ENCODE peak calls at places on chromosomes 6 and 20, in eight cellular contexts. E is breast epithelium, Y is transverse colon, P is right lobe of liver, W is esophagus muscularis mucosa, I is ovary, R is H54, S is lower leg skin. T is an unnamed sample.
A peak's percentile ranks its signal among the peaks of the same experiment; 100 is the strongest.

GRCh38 chr6:145028144-145028818 is 707.0 kb downstream of the EPM2A start:
- DNase-seq in E (no peak), Y (no peak), P (no peak), W (no peak), I (no peak), R (no peak), S (no peak), T (no peak)

GRCh38 chr6:136963259-136963658 is 41.2 kb downstream of the SLC35D3 start:
- DNase-seq in E (no peak), Y (no peak), P (no peak), W (no peak), I (no peak), R (no peak), S (no peak), T (no peak)

GRCh38 chr6:79810153-79810806 is 137.1 kb downstream of the ELOVL4 start:
- DNase-seq in E (no peak), Y (no peak), P (no peak), W (no peak), I (no peak), R (no peak), S (no peak), T (no peak)

GRCh38 chr20:34891166-34892062 is 15.0 kb downstream of the ACSS2 start:
- DNase-seq in E (no peak), Y (no peak), P (no peak), W (no peak), I (no peak), R (no peak), S (no peak), T (no peak)

GRCh38 chr6:49662877-49663231 is 26.2 kb upstream of the RHAG start:
- DNase-seq in E (no peak), Y (no peak), P (no peak), W (no peak), I (no peak), R (no peak), S (no peak), T (no peak)

GRCh38 chr6:161439093-161439492 is 165.2 kb upstream of the AGPAT4 start:
- DNase-seq in E (peak; percentile 72), Y (no peak), P (peak; percentile 27), W (no peak), I (peak; percentile 57), R (peak; percentile 63), S (peak; percentile 87), T (peak; percentile 72)

GRCh38 chr6:151041686-151042085 is 176.2 kb downstream of the MTHFD1L start:
- DNase-seq in E (no peak), Y (no peak), P (no peak), W (no peak), I (no peak), R (no peak), S (no peak), T (no peak)

GRCh38 chr6:144582939-144583613 is 297.9 kb downstream of the UTRN start:
- DNase-seq in E (no peak), Y (peak; percentile 26), P (peak; percentile 42), W (no peak), I (peak; percentile 10), R (no peak), S (no peak), T (no peak)

GRCh38 chr6:34459899-34460593 is 5.8 kb upstream of the PACSIN1 start:
- DNase-seq in E (no peak), Y (peak; percentile 55), P (no peak), W (no peak), I (no peak), R (peak; percentile 60), S (no peak), T (no peak)

GRCh38 chr6:3325210-3325609 is 66.5 kb downstream of the PSMG4 start:
- DNase-seq in E (no peak), Y (no peak), P (no peak), W (no peak), I (no peak), R (no peak), S (peak; percentile 49), T (no peak)

GRCh38 chr6:12271997-12272396 is 18.2 kb upstream of the EDN1 start:
- DNase-seq in E (no peak), Y (no peak), P (no peak), W (no peak), I (no peak), R (no peak), S (no peak), T (no peak)

GRCh38 chr6:37134622-37135191 is 35.2 kb upstream of the PIM1 start:
- DNase-seq in E (no peak), Y (peak; percentile 74), P (peak; percentile 47), W (no peak), I (no peak), R (peak; percentile 80), S (peak; percentile 87), T (peak; percentile 75)

GRCh38 chr20:58458342-58459057 is 56.7 kb downstream of the APCDD1L start:
- DNase-seq in E (no peak), Y (no peak), P (no peak), W (no peak), I (no peak), R (no peak), S (no peak), T (no peak)

GRCh38 chr20:43017241-43018030 is 172.3 kb downstream of the PTPRT start:
- DNase-seq in E (no peak), Y (no peak), P (no peak), W (peak; percentile 79), I (no peak), R (no peak), S (no peak), T (no peak)

GRCh38 chr6:3422457-3422816 is 34.4 kb downstream of the SLC22A23 start:
- DNase-seq in E (no peak), Y (no peak), P (no peak), W (no peak), I (no peak), R (no peak), S (no peak), T (no peak)

GRCh38 chr6:164825386-164825785 is 484.0 kb downstream of the C6orf118 start:
- DNase-seq in E (no peak), Y (no peak), P (no peak), W (no peak), I (no peak), R (no peak), S (no peak), T (no peak)

DNA sequence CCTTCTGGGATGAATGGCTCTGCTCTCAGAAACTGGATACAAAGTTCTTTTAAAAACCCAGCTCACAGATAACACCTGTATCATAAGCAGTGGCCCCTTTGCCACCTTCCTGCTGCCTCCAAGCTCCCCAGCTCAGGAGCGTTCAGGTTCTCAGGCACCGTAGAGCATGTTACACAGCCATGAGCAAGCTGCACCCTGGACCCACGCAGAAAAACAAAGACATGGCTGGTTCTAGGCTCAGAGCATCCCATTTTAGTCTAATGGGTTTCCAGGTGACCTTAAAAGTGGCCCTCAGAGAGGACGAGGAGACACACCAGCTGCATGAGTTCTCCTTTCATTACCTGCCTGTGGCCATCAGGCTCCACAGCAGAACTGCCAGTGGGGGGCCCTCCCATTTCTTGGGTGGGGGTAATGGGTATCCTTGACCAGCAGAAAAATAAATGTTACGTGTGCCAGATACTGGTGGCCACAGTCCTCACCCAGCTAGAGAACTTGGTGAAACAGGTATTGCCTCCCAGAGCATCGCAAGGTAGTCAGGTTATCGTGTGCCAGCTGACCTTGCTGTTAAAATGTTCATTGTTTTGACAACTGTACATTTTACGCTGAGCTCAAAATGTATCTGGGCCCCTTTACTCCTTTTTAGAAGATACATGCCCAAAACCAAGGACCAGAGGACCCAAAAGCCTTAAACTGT is 7.5 kb downstream of the PSMA7 start:
- DNase-seq in E (no peak), Y (no peak), P (no peak), W (no peak), I (no peak), R (no peak), S (no peak), T (no peak)
- TF ChIP-seq POLR2A in E (no peak), Y (no peak), P (no peak), W (no peak), I (no peak), R (no peak), S (no peak), T (no peak)

DNA sequence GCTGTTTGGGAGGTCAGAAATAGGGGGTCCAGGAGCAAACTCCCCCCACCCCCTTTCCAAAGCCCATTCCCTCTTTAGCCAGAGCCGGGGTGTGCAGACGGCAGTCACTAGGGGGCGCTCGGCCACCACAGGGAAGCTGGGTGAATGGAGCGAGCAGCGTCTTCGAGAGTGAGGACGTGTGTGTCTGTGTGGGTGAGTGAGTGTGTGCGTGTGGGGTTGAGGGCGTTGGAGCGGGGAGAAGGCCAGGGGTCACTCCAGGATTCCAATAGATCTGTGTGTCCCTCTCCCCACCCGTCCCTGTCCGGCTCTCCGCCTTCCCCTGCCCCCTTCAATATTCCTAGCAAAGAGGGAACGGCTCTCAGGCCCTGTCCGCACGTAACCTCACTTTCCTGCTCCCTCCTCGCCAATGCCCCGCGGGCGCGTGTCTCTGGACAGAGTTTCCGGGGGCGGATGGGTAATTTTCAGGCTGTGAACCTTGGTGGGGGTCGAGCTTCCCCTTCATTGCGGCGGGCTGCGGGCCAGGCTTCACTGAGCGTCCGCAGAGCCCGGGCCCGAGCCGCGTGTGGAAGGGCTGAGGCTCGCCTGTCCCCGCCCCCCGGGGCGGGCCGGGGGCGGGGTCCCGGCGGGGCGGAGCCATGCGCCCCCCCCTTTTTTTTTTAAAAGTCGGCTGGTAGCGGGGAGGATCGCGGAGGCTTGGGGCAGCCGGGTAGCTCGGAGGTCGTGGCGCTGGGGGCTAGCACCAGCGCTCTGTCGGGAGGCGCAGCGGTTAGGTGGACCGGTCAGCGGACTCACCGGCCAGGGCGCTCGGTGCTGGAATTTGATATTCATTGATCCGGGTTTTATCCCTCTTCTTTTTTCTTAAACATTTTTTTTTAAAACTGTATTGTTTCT is at the start of gene VEGFA:
- DNase-seq in E (peak; percentile 89), Y (peak; percentile 92), P (peak; percentile 94), W (peak; percentile 96), I (peak; percentile 86), R (peak; percentile 96), S (peak; percentile 98), T (peak; percentile 94)
- TF ChIP-seq POLR2A in E (no peak), Y (peak; percentile 94), P (peak; percentile 94), W (peak; percentile 58), I (peak; percentile 61), R (peak; percentile 90), S (no peak), T (no peak)

GRCh38 chr6:107488875-107489635 is 862 bp upstream of the SOBP start:
- DNase-seq in E (no peak), Y (no peak), P (peak; percentile 57), W (no peak), I (peak; percentile 48), R (no peak), S (peak; percentile 88), T (peak; percentile 71)

GRCh38 chr6:107490568-107491058 is 696 bp downstream of the SOBP start:
- DNase-seq in E (no peak), Y (no peak), P (peak; percentile 31), W (no peak), I (peak; percentile 26), R (no peak), S (peak; percentile 86), T (no peak)

GRCh38 chr6:107491059-107491609 is 1.2 kb downstream of the SOBP start:
- DNase-seq in E (no peak), Y (peak; percentile 55), P (peak; percentile 63), W (no peak), I (peak; percentile 79), R (no peak), S (peak; percentile 89), T (no peak)

GRCh38 chr6:107488174-107488874 is 1.6 kb upstream of the SOBP start:
- DNase-seq in E (no peak), Y (no peak), P (no peak), W (no peak), I (no peak), R (no peak), S (no peak), T (no peak)

GRCh38 chr6:107489636-107490567 is at the start of gene SOBP:
- DNase-seq in E (no peak), Y (peak; percentile 33), P (peak; percentile 57), W (no peak), I (peak; percentile 82), R (no peak), S (peak; percentile 88), T (no peak)
- TF ChIP-seq POLR2A in E (no peak), Y (no peak), P (no peak), W (no peak), I (no peak), R (no peak), S (no peak), T (no peak)

GRCh38 chr6:30686908-30687658 is 638 bp upstream of the PPP1R18 start:
- DNase-seq in E (peak; percentile 86), Y (peak; percentile 90), P (peak; percentile 98), W (peak; percentile 99), I (peak; percentile 93), R (peak; percentile 92), S (peak; percentile 99), T (peak; percentile 98)
- TF ChIP-seq POLR2A in E (no peak), Y (no peak), P (peak; percentile 41), W (no peak), I (peak; percentile 64), R (peak; percentile 54), S (no peak), T (peak; percentile 57)

T was measured in suprapubic skin.